ENCODE peak calls at places on chromosomes 16 and 17, in six cellular contexts. O is A673, R is A549, D is stomach, J is adrenal gland, A is tibial nerve. C is an unnamed sample. For H3K4me1, the result is how much of the 10 kb centered on the place peaks cover.

GRCh38 chr16:22948603-22949368 is 134.8 kb downstream of the HS3ST2 start:
- DNase-seq in O (peak), R (peak), D (peak), J (peak), A (peak), C (peak)

GRCh38 chr17:79249945-79250521 is 175.4 kb downstream of the ENGASE start:
- DNase-seq in O (no peak), R (no peak), D (no peak), J (no peak), A (no peak), C (no peak)

GRCh38 chr17:2481760-2482159 is 29.9 kb downstream of the METTL16 start:
- DNase-seq in O (no peak), R (no peak), D (no peak), J (no peak), A (no peak), C (no peak)

GRCh38 chr16:68802190-68802589 is 41.1 kb upstream of the TANGO6 start:
- DNase-seq in O (no peak), R (no peak), D (no peak), J (no peak), A (no peak), C (no peak)

GRCh38 chr16:11138769-11139623 is 117.0 kb downstream of the SOCS1 start:
- DNase-seq in O (peak), R (no peak), D (no peak), J (no peak), A (peak), C (no peak)

GRCh38 chr17:78995022-78995760 is 14.4 kb downstream of the CANT1 start:
- DNase-seq in O (no peak), R (no peak), D (peak), J (no peak), A (no peak), C (no peak)

GRCh38 chr16:59210955-59211541 is 476.9 kb upstream of the GOT2 start:
- DNase-seq in O (no peak), R (peak), D (no peak), J (peak), A (peak), C (no peak)

GRCh38 chr16:68284847-68285246 is 20.5 kb downstream of the SLC7A6 start:
- DNase-seq in O (no peak), R (no peak), D (no peak), J (no peak), A (no peak), C (no peak)

GRCh38 chr17:47990962-47991731 is 20.2 kb downstream of the CDK5RAP3 start:
- DNase-seq in O (no peak), R (no peak), D (no peak), J (no peak), A (no peak), C (no peak)

GRCh38 chr17:80649672-80650338 is 105.2 kb downstream of the RPTOR start:
- DNase-seq in O (peak), R (peak), D (no peak), J (peak), A (peak), C (peak)

GRCh38 chr17:77935121-77935571 is 23.4 kb upstream of the TNRC6C start:
- DNase-seq in O (no peak), R (no peak), D (no peak), J (no peak), A (no peak), C (no peak)

GRCh38 chr17:1447061-1447460 is 9.0 kb downstream of the CRK start:
- DNase-seq in O (no peak), R (no peak), D (no peak), J (no peak), A (no peak), C (no peak)

GRCh38 chr16:901715-902601 is 68.8 kb downstream of the LMF1 start:
- DNase-seq in O (no peak), R (no peak), D (no peak), J (no peak), A (no peak), C (peak)

GRCh38 chr16:67128417-67128816 is 18.7 kb downstream of the PHAF1 start:
- DNase-seq in O (no peak), R (no peak), D (no peak), J (no peak), A (no peak), C (no peak)
- H3K27ac ChIP-seq in O (no peak), R (no peak), D (no peak), J (no peak), A (no peak), C (peak)

GRCh38 chr17:52148288-52148968 is 10.1 kb downstream of the CA10 start:
- DNase-seq in O (no peak), R (no peak), D (no peak), J (no peak), A (no peak), C (no peak)

GRCh38 chr17:52149626-52150025 is 8.9 kb downstream of the CA10 start:
- DNase-seq in O (no peak), R (no peak), D (no peak), J (no peak), A (no peak), C (no peak)

GRCh38 chr17:52148969-52149351 is 9.6 kb downstream of the CA10 start:
- DNase-seq in O (no peak), R (no peak), D (no peak), J (no peak), A (no peak), C (no peak)

GRCh38 chr17:52147431-52147830 is 11.1 kb downstream of the CA10 start:
- DNase-seq in O (no peak), R (no peak), D (no peak), J (no peak), A (no peak), C (no peak)

DNA sequence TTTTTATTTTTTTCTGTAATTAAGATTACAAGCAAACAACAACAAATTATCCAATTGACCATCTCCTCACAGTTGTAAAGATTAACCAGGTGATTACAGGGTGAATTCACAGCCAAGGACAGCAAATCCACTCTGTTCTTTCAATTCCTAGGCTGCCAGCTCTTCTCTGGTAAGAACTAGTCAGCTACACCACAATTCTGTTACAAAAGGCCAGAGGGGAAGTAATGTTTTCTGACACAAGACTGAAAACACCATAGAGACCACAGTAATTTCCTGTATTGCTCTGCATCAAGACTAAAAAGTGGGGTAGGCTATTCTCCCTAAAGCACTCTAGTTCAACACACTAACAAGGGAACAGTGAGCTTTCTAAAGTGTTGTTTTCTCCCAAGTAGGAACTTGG is 10.6 kb downstream of the CA10 start:
- DNase-seq in O (no peak), R (no peak), D (no peak), J (no peak), A (no peak), C (no peak)
- H3K4me1 ChIP-seq in O (under half), R (under half), D (under half), J (under half), A (under half), C (under half)

DNA sequence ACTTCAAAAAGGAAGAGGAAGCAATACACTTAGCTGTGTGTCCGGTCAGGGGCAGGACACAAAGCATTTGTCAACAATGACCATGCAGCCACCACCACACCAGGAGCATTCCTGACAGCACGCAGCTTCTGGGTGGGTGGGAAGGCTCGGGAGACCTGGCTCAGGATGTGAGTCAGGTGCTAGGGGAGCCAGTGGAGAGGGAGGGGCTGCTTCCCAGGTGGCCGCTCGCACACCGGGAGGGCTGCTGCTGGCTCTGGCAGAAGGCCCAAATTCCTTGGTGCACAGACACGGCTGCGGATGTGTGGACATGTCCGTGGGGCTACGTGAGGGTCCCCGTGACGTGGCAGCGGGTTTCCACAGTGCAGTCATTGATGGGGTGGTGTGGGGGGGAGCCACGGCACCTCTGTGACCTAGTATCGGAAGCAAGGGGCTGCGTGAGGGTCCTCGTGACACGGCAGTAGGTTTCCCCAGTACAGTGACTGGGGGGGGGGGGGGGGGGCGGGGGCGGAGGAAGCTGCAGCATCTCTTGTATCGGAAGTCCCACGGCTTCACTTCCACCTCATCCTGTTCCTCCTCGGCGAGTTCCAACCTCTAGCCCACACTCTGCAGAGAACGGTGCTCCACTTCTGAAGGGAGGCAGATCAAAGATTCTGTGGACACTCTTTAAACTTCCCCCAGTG is 112.8 kb downstream of the ZNF778 start:
- DNase-seq in O (no peak), R (peak), D (peak), J (no peak), A (no peak), C (no peak)
- H3K27ac ChIP-seq in O (peak), R (peak), D (no peak), J (peak), A (no peak), C (peak)

DNA sequence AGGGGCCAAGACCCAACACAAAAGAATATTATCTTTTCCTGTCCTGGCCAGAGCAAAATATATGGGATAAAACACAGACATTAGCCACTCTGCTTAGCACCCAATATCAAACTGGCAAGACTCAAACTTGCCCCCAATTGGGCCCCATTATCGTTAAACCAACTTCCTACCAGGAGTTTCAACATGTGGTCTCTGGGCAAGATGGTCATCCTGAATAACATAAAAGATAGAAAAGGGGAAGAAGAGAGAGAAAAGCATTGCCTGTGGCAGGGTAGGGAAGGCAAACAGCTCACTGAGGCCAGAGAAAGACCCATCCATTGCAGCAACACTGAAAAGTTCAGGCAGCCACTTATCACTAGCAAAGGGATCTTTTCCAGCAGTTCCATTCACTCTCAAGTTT is 502.1 kb downstream of the KIF2B start:
- DNase-seq in O (no peak), R (no peak), D (no peak), J (no peak), A (no peak), C (no peak)
- H3K4me1 ChIP-seq in O (under half), R (under half), D (under half), J (under half), A (under half), C (under half)

GRCh38 chr17:49776864-49777263 is 11.6 kb upstream of the KAT7 start:
- DNase-seq in O (no peak), R (no peak), D (no peak), J (no peak), A (no peak), C (no peak)
- H3K27ac ChIP-seq in O (no peak), R (no peak), D (no peak), J (no peak), A (no peak), C (no peak)

DNA sequence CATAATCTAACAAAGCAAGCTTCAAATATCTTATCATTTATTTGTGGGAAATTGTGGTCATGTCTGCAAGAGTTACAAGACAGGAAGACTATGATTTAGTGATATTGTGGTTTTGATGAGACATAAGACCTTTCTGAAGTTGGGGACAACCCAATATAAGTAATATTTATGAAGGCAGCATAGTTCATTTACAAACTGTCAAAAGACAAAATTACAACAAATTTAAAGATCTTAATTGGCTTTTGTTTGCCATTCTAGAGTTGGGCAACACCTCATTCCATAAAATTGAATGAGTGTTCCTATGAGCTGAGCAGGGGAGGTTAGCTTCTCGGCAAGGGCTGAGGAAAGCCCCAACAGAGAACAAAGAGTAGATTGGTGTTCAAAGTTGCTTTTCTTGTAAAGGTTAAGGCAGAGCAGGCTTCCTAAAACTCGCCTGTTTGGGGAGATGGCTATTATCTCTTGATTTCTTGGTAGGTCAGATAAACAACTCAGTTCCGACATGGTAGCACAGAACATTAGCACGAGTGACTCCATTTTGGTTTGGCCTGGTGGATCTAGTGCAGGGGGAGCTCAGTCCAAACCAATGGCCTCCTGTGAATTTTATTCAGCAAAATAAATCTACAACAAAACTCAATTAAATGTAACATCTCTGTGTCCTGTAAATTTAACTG is 10.9 kb upstream of the MMD start:
- DNase-seq in O (no peak), R (no peak), D (no peak), J (no peak), A (no peak), C (no peak)
- H3K4me1 ChIP-seq in O (under half), R (half or more), D (under half), J (under half), A (under half), C (under half)

GRCh38 chr16:87383522-87384161 is at the start of gene FBXO31:
- DNase-seq in O (peak), R (peak), D (peak), J (peak), A (peak), C (peak)
- H3K27ac ChIP-seq in O (peak), R (peak), D (peak), J (peak), A (peak), C (peak)

DNA sequence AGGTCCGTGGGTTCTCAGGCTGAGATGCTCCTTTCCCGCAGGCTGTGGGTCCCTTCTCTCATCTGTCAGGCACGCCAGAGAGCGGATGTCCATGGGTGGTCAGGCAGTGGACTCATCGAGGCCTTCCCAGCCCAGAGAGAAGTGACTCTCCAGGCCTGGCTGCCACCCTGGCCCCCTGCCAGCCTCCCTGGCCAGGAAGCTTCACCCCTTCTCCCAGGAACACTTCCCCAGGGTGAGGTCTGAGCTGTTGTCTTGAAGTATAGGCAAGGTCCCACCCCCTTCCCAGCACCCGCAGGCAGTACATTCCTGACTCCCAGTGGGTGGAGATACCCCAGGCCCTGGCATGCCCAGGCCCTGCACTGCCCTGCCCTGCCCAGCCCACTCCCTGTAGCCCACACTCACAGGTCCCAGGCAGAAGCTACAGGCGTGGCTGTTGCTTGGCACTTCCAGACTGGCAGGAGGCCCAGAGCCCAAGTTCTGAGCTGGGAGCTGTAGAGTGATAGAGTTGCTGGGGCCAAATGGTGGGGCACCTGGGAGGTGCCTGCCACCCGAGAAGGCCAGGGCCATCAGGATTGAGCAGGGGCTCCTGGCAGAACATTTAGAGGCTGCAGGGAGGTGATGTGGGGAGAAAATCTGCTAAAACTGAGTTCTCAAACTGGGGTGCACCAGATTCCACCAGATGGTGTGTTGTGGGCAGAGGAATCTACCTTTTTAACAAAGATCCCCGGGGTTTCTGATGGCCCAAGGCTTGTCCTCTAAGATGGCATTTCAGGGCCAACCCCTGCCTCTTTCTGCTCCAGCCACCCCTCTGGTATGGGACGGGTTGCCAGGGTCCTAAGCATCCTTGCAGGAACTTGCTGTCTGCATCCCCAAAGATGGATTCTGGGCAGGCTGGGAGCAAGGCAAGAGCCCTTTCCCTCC is 6.7 kb downstream of the ITGA3 start:
- DNase-seq in O (no peak), R (peak), D (peak), J (peak), A (no peak), C (peak)
- H3K4me1 ChIP-seq in O (under half), R (half or more), D (half or more), J (half or more), A (under half), C (half or more)

GRCh38 chr17:37490022-37490587 is 414 bp downstream of the DUSP14 start:
- DNase-seq in O (peak), R (peak), D (peak), J (peak), A (peak), C (peak)

GRCh38 chr17:37488607-37489196 is 989 bp upstream of the DUSP14 start:
- DNase-seq in O (peak), R (peak), D (peak), J (peak), A (peak), C (peak)

GRCh38 chr17:37485938-37486570 is 3.6 kb upstream of the DUSP14 start:
- DNase-seq in O (no peak), R (no peak), D (no peak), J (no peak), A (no peak), C (no peak)

GRCh38 chr17:37489197-37490001 is at the start of gene DUSP14:
- DNase-seq in O (peak), R (peak), D (peak), J (peak), A (peak), C (peak)

GRCh38 chr17:37488009-37488604 is 1.6 kb upstream of the DUSP14 start:
- DNase-seq in O (peak), R (peak), D (no peak), J (peak), A (no peak), C (no peak)
- H3K27ac ChIP-seq in O (peak), R (peak), D (no peak), J (peak), A (peak), C (peak)

C was measured in psoas muscle.